ENCODE peak calls at places on chromosomes 5 and 9, in five cellular contexts. J, H, E, P and K are unnamed samples.

GRCh38 chr9:92685022-92685421 is 15.1 kb upstream of the IPPK start:
- DNase-seq in J (no peak), E (no peak), P (no peak), H (no peak), K (no peak)

GRCh38 chr9:98009926-98010325 is 26.8 kb downstream of the ANP32B start:
- DNase-seq in H (peak; percentile 57), E (no peak), P (no peak), J (no peak), K (no peak)

GRCh38 chr5:172870261-172870806 is 36.3 kb downstream of the ERGIC1 start:
- DNase-seq in J (peak; percentile 49), P (no peak), E (peak; percentile 73), H (peak; percentile 98), K (peak; percentile 88)

GRCh38 chr9:138011951-138012500 is 134.4 kb downstream of the CACNA1B start:
- DNase-seq in P (no peak), H (no peak), E (no peak), J (no peak), K (no peak)

GRCh38 chr5:14491505-14491904 is 90.1 kb upstream of the OTULINL start:
- DNase-seq in E (no peak), J (peak; percentile 42), H (peak; percentile 36), P (no peak), K (no peak)

GRCh38 chr5:91101777-91102379 is 281.2 kb downstream of the ARRDC3 start:
- DNase-seq in E (peak; percentile 36), J (peak; percentile 60), P (peak; percentile 64), H (peak; percentile 58), K (peak; percentile 28)

GRCh38 chr9:107933042-107933441 is 443.5 kb upstream of the KLF4 start:
- DNase-seq in P (no peak), H (no peak), E (no peak), J (no peak), K (no peak)

GRCh38 chr9:130333041-130334040 is 67.8 kb downstream of the HMCN2 start:
- DNase-seq in H (no peak), J (peak; percentile 62), P (no peak), E (no peak), K (no peak)

GRCh38 chr5:32275421-32275765 is 37.3 kb downstream of the MTMR12 start:
- DNase-seq in E (no peak), H (no peak), J (no peak), P (no peak), K (no peak)

GRCh38 chr9:89400398-89401116 is 82.3 kb downstream of the SECISBP2 start:
- DNase-seq in E (no peak), P (no peak), J (no peak), H (no peak), K (no peak)

GRCh38 chr5:178306430-178307225 is 74.0 kb upstream of the PHYKPL start:
- DNase-seq in E (no peak), J (no peak), H (no peak), P (no peak), K (no peak)

GRCh38 chr5:111762895-111763294 is 5.9 kb upstream of the NREP start:
- DNase-seq in P (no peak), J (no peak), H (peak; percentile 64), E (no peak), K (no peak)

GRCh38 chr9:5441043-5441442 is 3.3 kb upstream of the PLGRKT start:
- DNase-seq in P (no peak), H (peak; percentile 54), J (no peak), E (no peak), K (no peak)

GRCh38 chr5:173454764-173455598 is 126.8 kb upstream of the STC2 start:
- DNase-seq in J (peak; percentile 80), H (peak; percentile 100), E (no peak), P (peak; percentile 11), K (peak; percentile 96)

GRCh38 chr5:95390812-95391492 is at the start of gene FAM81B:
- DNase-seq in P (no peak), E (no peak), H (peak; percentile 9), J (no peak), K (no peak)

GRCh38 chr5:163448491-163448890 is 11.1 kb downstream of the CCNG1 start:
- DNase-seq in J (no peak), E (no peak), P (no peak), H (no peak), K (no peak)

GRCh38 chr5:163445345-163445744 is 8.0 kb downstream of the CCNG1 start:
- DNase-seq in H (no peak), E (no peak), J (no peak), P (no peak), K (no peak)

GRCh38 chr5:163444526-163444925 is 7.1 kb downstream of the CCNG1 start:
- DNase-seq in J (no peak), E (no peak), H (no peak), P (no peak), K (no peak)

GRCh38 chr5:163447191-163447590 is 9.8 kb downstream of the CCNG1 start:
- DNase-seq in E (no peak), J (no peak), P (no peak), H (no peak), K (no peak)

GRCh38 chr5:163447875-163448274 is 10.5 kb downstream of the CCNG1 start:
- DNase-seq in H (no peak), J (no peak), P (no peak), E (no peak), K (no peak)
- H3K36me3 ChIP-seq in H (peaks cover 51% of the 10 kb centered on the region), J (peaks cover 96% of the 10 kb centered on the region), P (no peaks in the 10 kb centered on the region), E (peaks cover 39% of the 10 kb centered on the region), K (no peaks in the 10 kb centered on the region)

GRCh38 chr9:136264046-136264802 is 18.6 kb upstream of the QSOX2 start:
- DNase-seq in E (no peak), P (no peak), J (no peak), H (no peak), K (no peak)
- TF ChIP-seq CTCF in E (no peak), P (no peak), J (no peak), H (no peak), K (peak; percentile 42)

GRCh38 chr5:10700516-10700915 is 60.5 kb downstream of the DAP start:
- DNase-seq in E (no peak), H (no peak), J (no peak), P (no peak), K (no peak)
- H3K36me3 ChIP-seq in E (no peaks in the 10 kb centered on the region), H (no peaks in the 10 kb centered on the region), J (no peaks in the 10 kb centered on the region), P (no peaks in the 10 kb centered on the region), K (no peaks in the 10 kb centered on the region)

GRCh38 chr5:42638972-42639371 is 117.6 kb upstream of the CCDC152 start:
- DNase-seq in H (no peak), E (no peak), P (no peak), J (no peak), K (no peak)

GRCh38 chr5:42632501-42632900 is 124.1 kb upstream of the CCDC152 start:
- DNase-seq in P (no peak), E (no peak), J (no peak), H (no peak), K (no peak)

GRCh38 chr5:42634575-42634974 is 122.0 kb upstream of the CCDC152 start:
- DNase-seq in H (no peak), E (no peak), P (no peak), J (no peak), K (no peak)

GRCh38 chr5:42636946-42637345 is 119.7 kb upstream of the CCDC152 start:
- DNase-seq in J (no peak), E (no peak), H (no peak), P (no peak), K (no peak)

DNA sequence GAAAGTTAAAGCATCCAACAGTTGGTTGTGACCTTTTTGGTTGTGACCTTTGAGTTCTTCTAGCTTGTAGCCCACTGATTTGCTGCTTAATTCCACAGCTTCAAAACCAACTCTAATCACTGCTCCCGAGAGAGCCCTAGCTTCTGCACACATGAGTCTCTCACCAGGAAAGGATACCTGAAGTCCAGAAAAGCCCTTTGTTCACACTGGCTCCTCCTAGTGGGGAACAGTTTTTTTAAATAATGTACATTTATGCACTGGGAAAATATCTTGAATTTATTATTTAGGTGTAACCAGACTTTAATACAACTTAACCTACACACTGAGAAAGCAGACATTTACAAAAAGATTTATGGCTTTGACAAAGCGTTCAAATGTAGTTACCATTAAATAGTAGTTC is 120.2 kb upstream of the CCDC152 start:
- DNase-seq in H (no peak), E (no peak), P (no peak), J (no peak), K (no peak)
- TF ChIP-seq CTCF in H (no peak), E (no peak), P (no peak), J (no peak), K (peak; percentile 35)

GRCh38 chr5:134892282-134892681 is 12.6 kb upstream of the PCBD2 start:
- DNase-seq in H (no peak), E (no peak), P (no peak), J (no peak), K (no peak)
- H3K36me3 ChIP-seq in H (no peaks in the 10 kb centered on the region), E (peaks cover 22% of the 10 kb centered on the region), P (no peaks in the 10 kb centered on the region), J (peaks cover 85% of the 10 kb centered on the region), K (no peaks in the 10 kb centered on the region)

GRCh38 chr5:110496276-110496675 is 230.2 kb downstream of the TMEM232 start:
- DNase-seq in P (no peak), H (no peak), J (no peak), E (no peak), K (no peak)
- TF ChIP-seq CTCF in P (no peak), H (no peak), J (no peak), E (no peak), K (no peak)

DNA sequence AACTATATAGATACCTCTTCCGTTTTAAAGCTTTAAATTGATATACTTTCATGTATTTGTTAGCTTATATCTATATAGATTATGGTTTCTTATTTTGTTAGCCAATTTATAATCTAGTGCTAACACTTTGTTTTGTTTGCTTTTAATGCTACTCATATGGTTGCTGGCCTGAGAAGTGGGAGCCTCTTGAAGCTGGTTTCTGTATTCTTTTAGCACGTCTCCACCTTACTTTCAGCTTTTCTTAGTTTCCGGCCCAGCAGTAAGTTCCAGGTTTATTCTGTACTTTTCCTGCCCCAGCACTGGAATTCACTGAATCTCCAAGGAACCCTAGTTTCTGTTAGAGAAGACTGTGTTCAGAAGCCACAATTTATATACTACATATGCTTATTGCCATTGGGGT is 458.9 kb downstream of the PRR16 start:
- DNase-seq in E (no peak), J (no peak), P (no peak), H (no peak), K (no peak)
- H3K36me3 ChIP-seq in E (no peaks in the 10 kb centered on the region), J (no peaks in the 10 kb centered on the region), P (no peaks in the 10 kb centered on the region), H (no peaks in the 10 kb centered on the region), K (no peaks in the 10 kb centered on the region)

GRCh38 chr5:142149363-142149762 is 40.8 kb downstream of the NDFIP1 start:
- DNase-seq in H (no peak), P (no peak), J (no peak), E (no peak), K (no peak)
- TF ChIP-seq CTCF in H (no peak), P (no peak), J (no peak), E (no peak), K (no peak)

DNA sequence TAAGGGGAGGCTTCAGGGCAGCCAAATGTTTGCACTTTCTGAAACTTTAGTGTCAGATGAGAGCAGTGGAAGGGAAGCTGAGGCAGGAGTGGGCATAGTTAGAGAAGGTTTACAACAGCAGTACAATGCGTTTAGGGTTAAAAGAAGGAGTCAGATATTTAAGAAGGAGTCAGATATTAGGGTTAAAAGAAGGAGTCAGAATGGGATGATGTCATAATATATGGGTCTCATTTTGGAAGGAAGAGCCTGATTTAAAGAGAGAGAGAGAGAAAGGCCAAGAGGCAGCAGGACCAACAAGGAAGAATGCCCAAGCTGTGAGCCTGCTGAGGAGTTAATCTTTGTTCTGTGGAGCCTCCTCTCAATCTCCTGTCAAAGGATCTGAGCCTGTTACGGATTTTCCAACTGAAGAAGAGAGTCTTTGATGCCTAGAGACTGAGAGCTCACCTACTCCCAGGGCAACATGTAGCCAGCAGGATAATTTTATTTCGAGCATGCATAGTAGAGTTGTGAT is 9.5 kb downstream of the ISL1 start:
- DNase-seq in H (no peak), J (no peak), E (no peak), P (no peak), K (no peak)
- H3K36me3 ChIP-seq in H (no peaks in the 10 kb centered on the region), J (no peaks in the 10 kb centered on the region), E (no peaks in the 10 kb centered on the region), P (no peaks in the 10 kb centered on the region), K (no peaks in the 10 kb centered on the region)

GRCh38 chr5:36214434-36214833 is 27.3 kb downstream of the NADK2 start:
- DNase-seq in H (no peak), E (no peak), P (no peak), J (no peak), K (no peak)
- TF ChIP-seq CTCF in H (no peak), E (no peak), P (no peak), J (no peak), K (no peak)